ENCODE peak calls at places on chromosomes 5 and 9, in eight cellular contexts. G, I, H, F, K, W, T and P are unnamed samples. For H3K9me3, the result is how much of the 10 kb centered on the place peaks cover.

GRCh38 chr9:111076043-111076442 is 37.8 kb upstream of the LPAR1 start:
- DNase-seq in G (no peak), I (no peak), H (no peak), F (no peak), K (no peak), W (no peak), T (no peak), P (no peak)

GRCh38 chr5:125375143-125375542 is 628.7 kb upstream of the ZNF608 start:
- DNase-seq in G (no peak), I (no peak), H (no peak), F (no peak), K (no peak), W (no peak), T (peak), P (no peak)

GRCh38 chr5:158050401-158050800 is 191.5 kb upstream of the CLINT1 start:
- DNase-seq in G (no peak), I (no peak), H (no peak), F (no peak), K (no peak), W (no peak), T (no peak), P (no peak)

GRCh38 chr5:59356813-59357381 is 536.6 kb downstream of the PDE4D start:
- DNase-seq in G (no peak), I (peak), H (no peak), F (peak), K (no peak), W (peak), T (no peak), P (no peak)

GRCh38 chr9:119283118-119283794 is 86.0 kb downstream of the BRINP1 start:
- DNase-seq in G (no peak), I (peak), H (no peak), F (peak), K (no peak), W (peak), T (no peak), P (no peak)

GRCh38 chr5:65837139-65837538 is 89.2 kb upstream of the ERBIN start:
- DNase-seq in G (no peak), I (no peak), H (no peak), F (no peak), K (no peak), W (no peak), T (no peak), P (no peak)

GRCh38 chr5:36696059-36696673 is 89.8 kb downstream of the SLC1A3 start:
- DNase-seq in G (peak), I (peak), H (peak), F (peak), K (peak), W (peak), T (peak), P (peak)

GRCh38 chr9:93200449-93200742 is 16.5 kb downstream of the WNK2 start:
- DNase-seq in G (no peak), I (no peak), H (no peak), F (no peak), K (no peak), W (no peak), T (no peak), P (no peak)

GRCh38 chr5:81241961-81242648 is 9.0 kb downstream of the CKMT2 start:
- DNase-seq in G (no peak), I (no peak), H (no peak), F (no peak), K (no peak), W (no peak), T (no peak), P (no peak)

GRCh38 chr5:82931110-82931509 is 146.1 kb downstream of the TMEM167A start:
- DNase-seq in G (no peak), I (no peak), H (no peak), F (no peak), K (no peak), W (no peak), T (no peak), P (no peak)

GRCh38 chr5:133398646-133399081 is 213.7 kb downstream of the FSTL4 start:
- DNase-seq in G (no peak), I (no peak), H (no peak), F (peak), K (no peak), W (no peak), T (no peak), P (no peak)

GRCh38 chr9:126974604-126975003 is 60.0 kb downstream of the RALGPS1 start:
- DNase-seq in G (no peak), I (no peak), H (no peak), F (no peak), K (no peak), W (no peak), T (no peak), P (no peak)

GRCh38 chr9:114382951-114383865 is 4.6 kb downstream of the AKNA start:
- DNase-seq in G (no peak), I (peak), H (no peak), F (no peak), K (no peak), W (peak), T (no peak), P (no peak)

GRCh38 chr5:140261403-140262171 is 41.3 kb downstream of the PFDN1 start:
- DNase-seq in G (peak), I (peak), H (peak), F (peak), K (peak), W (no peak), T (no peak), P (peak)

GRCh38 chr9:127977877-127978647 is 2.7 kb downstream of the EEIG1 start:
- DNase-seq in G (peak), I (peak), H (no peak), F (peak), K (peak), W (peak), T (no peak), P (no peak)

GRCh38 chr5:30725053-30725452 is 468.4 kb upstream of the CDH6 start:
- DNase-seq in G (no peak), I (no peak), H (no peak), F (no peak), K (no peak), W (no peak), T (no peak), P (no peak)

GRCh38 chr9:1454211-1454979 is 404.2 kb downstream of the DMRT2 start:
- DNase-seq in G (no peak), I (no peak), H (peak), F (no peak), K (no peak), W (no peak), T (no peak), P (no peak)

GRCh38 chr5:135240283-135240633 is 158.8 kb downstream of the MACROH2A1 start:
- DNase-seq in G (peak), I (no peak), H (no peak), F (no peak), K (no peak), W (no peak), T (no peak), P (no peak)

GRCh38 chr5:68652507-68652906 is 437.0 kb downstream of the PIK3R1 start:
- DNase-seq in G (peak), I (no peak), H (no peak), F (no peak), K (no peak), W (no peak), T (no peak), P (no peak)

GRCh38 chr5:170638454-170639220 is 134.8 kb downstream of the KCNIP1 start:
- DNase-seq in G (peak), I (peak), H (peak), F (peak), K (peak), W (peak), T (peak), P (peak)

GRCh38 chr5:96149546-96149945 is 187.9 kb upstream of the ELL2 start:
- DNase-seq in G (no peak), I (no peak), H (no peak), F (no peak), K (no peak), W (no peak), T (no peak), P (no peak)

GRCh38 chr5:98769006-98769255 is 4.5 kb upstream of the RGMB start:
- DNase-seq in G (peak), I (peak), H (no peak), F (no peak), K (no peak), W (peak), T (no peak), P (no peak)

GRCh38 chr5:135827965-135828792 is 6.3 kb upstream of the SLC25A48 start:
- DNase-seq in G (no peak), I (no peak), H (no peak), F (peak), K (no peak), W (no peak), T (no peak), P (no peak)

GRCh38 chr5:58921106-58921505 is 338.2 kb downstream of the RAB3C start:
- DNase-seq in G (no peak), I (no peak), H (no peak), F (no peak), K (no peak), W (no peak), T (no peak), P (peak)

GRCh38 chr5:82613886-82614285 is 335.7 kb upstream of the RPS23 start:
- DNase-seq in G (no peak), I (no peak), H (no peak), F (no peak), K (no peak), W (no peak), T (no peak), P (no peak)

GRCh38 chr9:16768816-16769215 is 101.7 kb downstream of the BNC2 start:
- DNase-seq in G (no peak), I (no peak), H (no peak), F (no peak), K (no peak), W (peak), T (no peak), P (no peak)

GRCh38 chr5:133953568-133954145 is 14.8 kb downstream of the C5orf15 start:
- DNase-seq in G (no peak), I (no peak), H (no peak), F (no peak), K (no peak), W (no peak), T (no peak), P (no peak)

GRCh38 chr5:53099546-53099945 is 10.0 kb downstream of the MOCS2 start:
- DNase-seq in G (no peak), I (no peak), H (peak), F (no peak), K (no peak), W (no peak), T (no peak), P (no peak)

GRCh38 chr5:32869216-32869615 is 158.1 kb downstream of the NPR3 start:
- DNase-seq in G (no peak), I (no peak), H (no peak), F (no peak), K (no peak), W (no peak), T (no peak), P (no peak)

GRCh38 chr5:53476531-53477480 is 3.6 kb upstream of the FST start:
- DNase-seq in G (no peak), I (no peak), H (peak), F (no peak), K (no peak), W (no peak), T (no peak), P (peak)

GRCh38 chr9:79572032-79572890 is 496 bp downstream of the TLE4 start:
- DNase-seq in G (peak), I (peak), H (no peak), F (peak), K (peak), W (peak), T (peak), P (peak)

GRCh38 chr9:90562229-90562628 is 80.4 kb downstream of the DIRAS2 start:
- DNase-seq in G (no peak), I (no peak), H (no peak), F (no peak), K (no peak), W (no peak), T (no peak), P (no peak)

GRCh38 chr9:115524467-115525059 is 406.6 kb upstream of the TNC start:
- DNase-seq in G (peak), I (no peak), H (peak), F (no peak), K (peak), W (peak), T (peak), P (peak)

GRCh38 chr9:81264516-81264915 is 424.8 kb downstream of the TLE1 start:
- DNase-seq in G (no peak), I (peak), H (no peak), F (no peak), K (no peak), W (no peak), T (no peak), P (peak)

GRCh38 chr5:160181965-160182622 is 47.2 kb upstream of the FABP6 start:
- DNase-seq in G (no peak), I (no peak), H (no peak), F (no peak), K (no peak), W (no peak), T (no peak), P (no peak)

GRCh38 chr5:143309661-143310431 is 93.6 kb downstream of the NR3C1 start:
- DNase-seq in G (no peak), I (no peak), H (no peak), F (no peak), K (no peak), W (no peak), T (no peak), P (peak)

GRCh38 chr5:91352831-91353695 is 30.1 kb downstream of the ARRDC3 start:
- DNase-seq in G (no peak), I (no peak), H (no peak), F (no peak), K (no peak), W (peak), T (no peak), P (no peak)

GRCh38 chr5:68911840-68912690 is 181.7 kb upstream of the SLC30A5 start:
- DNase-seq in G (no peak), I (peak), H (peak), F (no peak), K (no peak), W (no peak), T (no peak), P (peak)

DNA sequence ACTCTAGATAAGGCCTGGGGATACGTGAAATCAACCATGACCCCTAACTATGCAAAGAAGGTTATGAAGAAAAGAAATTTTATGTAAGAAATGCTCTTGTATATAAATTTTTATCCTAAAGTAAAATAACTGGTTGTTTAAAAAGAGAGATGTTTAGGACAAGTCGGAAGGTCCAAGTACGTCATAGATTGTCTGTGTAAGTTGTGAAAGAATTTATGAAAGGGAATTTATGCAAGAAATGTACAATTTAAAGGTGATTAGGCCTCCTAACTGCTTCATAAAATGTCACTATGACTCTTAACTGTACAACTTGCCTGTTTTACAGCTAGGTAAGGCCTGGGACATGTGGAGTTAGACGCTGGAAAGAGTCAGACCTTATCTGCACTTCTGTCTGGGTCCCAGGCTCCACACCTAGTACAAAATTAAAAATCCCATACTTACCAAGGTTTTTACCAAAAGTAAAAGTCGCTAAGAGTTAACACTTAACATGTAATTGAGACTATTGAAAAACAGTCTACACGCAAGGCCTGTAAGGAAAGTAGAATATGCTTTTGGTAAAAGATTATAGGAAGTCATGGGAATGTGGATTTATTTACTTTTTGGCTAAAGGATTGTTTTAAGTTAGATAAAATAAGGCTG is 77.4 kb downstream of the KIAA0825 start:
- DNase-seq in G (no peak), I (no peak), H (no peak), F (no peak), K (no peak), W (peak), T (peak), P (no peak)
- H3K9me3 ChIP-seq in G (under half), I (under half), H (under half), F (under half), K (under half), W (under half), T (under half), P (under half)

DNA sequence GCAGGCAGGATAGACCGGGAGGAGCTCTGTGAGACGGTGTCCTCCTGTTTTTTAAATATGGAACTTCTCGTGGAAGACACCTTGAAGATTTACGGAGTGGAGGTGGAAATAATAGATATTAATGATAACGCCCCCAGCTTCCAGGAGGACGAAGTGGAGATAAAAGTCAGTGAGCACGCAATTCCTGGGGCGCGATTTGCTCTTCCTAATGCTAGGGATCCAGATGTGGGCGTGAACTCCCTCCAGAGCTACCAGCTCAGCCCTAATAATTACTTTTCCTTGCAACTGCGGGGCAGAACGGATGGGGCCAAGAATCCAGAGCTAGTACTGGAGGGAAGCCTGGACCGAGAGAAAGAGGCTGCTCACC is 621 bp downstream of the PCDHGA11 start:
- DNase-seq in G (no peak), I (no peak), H (no peak), F (no peak), K (no peak), W (no peak), T (no peak), P (no peak)
- H3K9me3 ChIP-seq in G (under half), I (under half), H (under half), F (half or more), K (half or more), W (half or more), T (under half), P (under half)

GRCh38 chr9:124214596-124215550 is 42.9 kb upstream of the NEK6 start:
- DNase-seq in G (no peak), I (no peak), H (no peak), F (no peak), K (no peak), W (no peak), T (no peak), P (no peak)
- H3K9me3 ChIP-seq in G (under half), I (under half), H (under half), F (under half), K (under half), W (under half), T (under half), P (under half)

DNA sequence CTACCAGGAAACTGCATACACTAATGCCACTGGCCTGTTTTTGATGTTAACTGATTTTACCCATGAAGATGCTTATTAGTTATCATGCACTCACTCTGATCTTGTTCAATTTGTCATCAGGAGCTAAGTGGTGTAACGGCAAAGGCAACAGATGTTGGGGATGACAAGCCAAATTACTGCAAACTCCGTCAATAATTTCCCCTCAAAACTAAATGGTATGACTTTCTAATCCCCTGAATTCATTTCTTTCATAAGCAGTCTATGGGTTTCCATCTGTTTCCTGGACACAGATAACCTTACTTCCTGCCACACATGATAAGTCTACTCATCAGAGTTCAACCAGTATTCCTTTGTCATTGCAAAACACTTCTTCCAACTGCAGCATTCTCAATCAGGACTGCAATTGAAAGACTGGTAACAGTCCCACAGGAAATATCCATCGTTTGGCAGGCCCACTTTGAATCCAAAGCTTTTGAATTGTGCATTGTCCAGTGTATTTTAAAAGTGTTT is 96.2 kb upstream of the SMC2 start:
- DNase-seq in G (no peak), I (no peak), H (no peak), F (no peak), K (no peak), W (no peak), T (no peak), P (no peak)
- H3K9me3 ChIP-seq in G (under half), I (under half), H (under half), F (under half), K (under half), W (under half), T (under half), P (under half)

DNA sequence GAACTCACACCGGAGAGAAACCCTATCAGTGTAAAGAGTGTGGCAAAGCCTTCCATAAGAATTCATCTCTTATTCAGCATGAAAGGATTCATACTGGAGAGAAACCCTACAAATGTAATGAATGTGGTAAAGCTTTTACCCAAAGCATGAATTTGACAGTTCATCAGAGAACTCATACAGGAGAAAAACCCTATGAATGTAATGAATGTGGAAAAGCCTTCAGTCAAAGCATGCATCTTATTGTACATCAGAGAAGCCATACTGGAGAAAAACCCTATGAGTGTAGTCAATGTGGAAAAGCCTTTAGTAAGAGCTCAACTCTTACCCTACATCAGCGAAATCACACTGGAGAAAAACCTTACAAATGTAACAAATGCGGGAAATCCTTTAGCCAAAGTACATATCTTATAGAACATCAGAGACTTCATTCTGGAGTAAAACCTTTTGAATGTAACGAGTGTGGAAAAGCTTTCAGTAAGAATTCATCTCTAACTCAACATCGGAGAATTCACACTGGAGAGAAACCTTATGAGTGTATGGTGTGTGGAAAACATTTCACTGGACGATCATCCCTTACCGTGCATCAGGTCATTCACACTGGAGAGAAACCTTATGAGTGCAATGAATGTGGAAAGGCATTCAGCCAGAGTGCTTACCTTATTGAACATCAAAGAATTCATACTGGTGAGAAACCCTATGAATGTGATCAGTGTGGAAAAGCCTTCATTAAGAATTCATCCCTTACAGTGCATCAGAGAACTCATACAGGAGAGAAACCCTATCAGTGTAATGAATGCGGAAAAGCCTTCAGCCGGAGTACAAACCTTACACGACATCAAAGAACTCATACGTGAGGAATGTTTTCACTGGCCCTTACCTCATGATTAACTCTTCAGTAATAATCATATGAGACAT is 8.9 kb upstream of the ZNF454 start:
- DNase-seq in G (no peak), I (no peak), H (no peak), F (no peak), K (no peak), W (no peak), T (no peak), P (no peak)
- H3K9me3 ChIP-seq in G (under half), I (under half), H (half or more), F (half or more), K (half or more), W (under half), T (under half), P (under half)

GRCh38 chr5:55437859-55438206 is 96.9 kb downstream of the PLPP1 start:
- DNase-seq in G (no peak), I (no peak), H (no peak), F (no peak), K (no peak), W (no peak), T (no peak), P (no peak)
- H3K9me3 ChIP-seq in G (under half), I (under half), H (under half), F (under half), K (under half), W (under half), T (under half), P (under half)

DNA sequence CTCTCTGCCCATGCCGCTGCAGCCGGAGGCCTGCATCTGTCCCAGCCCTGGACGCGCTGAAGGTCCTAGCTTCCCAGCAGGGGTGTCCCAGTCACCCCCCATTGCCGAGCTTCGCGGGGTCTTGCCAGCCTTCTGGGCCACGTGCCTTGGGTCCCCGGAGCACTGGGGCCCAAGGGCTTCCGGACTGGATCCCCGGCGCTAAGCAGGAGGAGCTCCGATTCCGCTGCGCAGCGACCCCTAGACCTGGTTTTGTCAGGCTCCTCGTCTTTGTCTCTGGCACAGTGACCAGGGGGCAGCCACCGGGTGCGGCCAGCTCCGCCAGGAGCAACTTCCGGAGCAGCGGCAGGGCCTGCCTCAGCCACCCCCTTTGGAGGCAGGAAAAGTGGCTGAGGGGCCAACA is 3.3 kb upstream of the IRX1 start:
- DNase-seq in G (no peak), I (no peak), H (no peak), F (no peak), K (no peak), W (peak), T (no peak), P (no peak)
- H3K9me3 ChIP-seq in G (under half), I (under half), H (under half), F (under half), K (under half), W (under half), T (under half), P (under half)